ENCODE peak calls at places on chromosomes 3 and 15, in nine cellular contexts. One of them, this sample, is unnamed.

GRCh38 chr3:65672876-65673815 is 365.6 kb downstream of the MAGI1 start:
- DNase-seq in upper lobe of right lung: peak
- DNase-seq in tibial artery: peak
- DNase-seq in Panc1: peak
- DNase-seq in A673: peak
- DNase-seq in lower leg skin: no peak
- DNase-seq in lung: peak
- DNase-seq in right lobe of liver: peak
- DNase-seq in psoas muscle: peak
- DNase-seq in this sample: peak

GRCh38 chr3:193789455-193789854 is 196.4 kb downstream of the OPA1 start:
- DNase-seq in lower leg skin: no peak
- DNase-seq in right lobe of liver: no peak
- DNase-seq in A673: no peak
- DNase-seq in upper lobe of right lung: no peak
- DNase-seq in tibial artery: no peak
- DNase-seq in lung: no peak
- DNase-seq in psoas muscle: no peak
- DNase-seq in Panc1: no peak
- DNase-seq in this sample: no peak

GRCh38 chr3:159839561-159840379 is 148.9 kb upstream of the IL12A start:
- DNase-seq in tibial artery: no peak
- DNase-seq in Panc1: no peak
- DNase-seq in right lobe of liver: no peak
- DNase-seq in upper lobe of right lung: peak
- DNase-seq in lower leg skin: no peak
- DNase-seq in psoas muscle: peak
- DNase-seq in A673: no peak
- DNase-seq in lung: no peak
- DNase-seq in this sample: no peak

GRCh38 chr15:81106560-81106959 is 27.5 kb upstream of the CFAP161 start:
- DNase-seq in A673: peak
- DNase-seq in Panc1: peak
- DNase-seq in psoas muscle: peak
- DNase-seq in lower leg skin: no peak
- DNase-seq in upper lobe of right lung: no peak
- DNase-seq in lung: peak
- DNase-seq in tibial artery: peak
- DNase-seq in right lobe of liver: no peak
- DNase-seq in this sample: peak

GRCh38 chr3:42666577-42666998 is 13.1 kb downstream of the ZBTB47 start:
- DNase-seq in right lobe of liver: no peak
- DNase-seq in A673: no peak
- DNase-seq in upper lobe of right lung: no peak
- DNase-seq in lung: no peak
- DNase-seq in lower leg skin: peak
- DNase-seq in Panc1: no peak
- DNase-seq in psoas muscle: peak
- DNase-seq in tibial artery: no peak
- DNase-seq in this sample: no peak

GRCh38 chr15:31079519-31079918 is 22.0 kb downstream of the TRPM1 start:
- DNase-seq in lower leg skin: no peak
- DNase-seq in A673: no peak
- DNase-seq in tibial artery: no peak
- DNase-seq in lung: no peak
- DNase-seq in Panc1: no peak
- DNase-seq in upper lobe of right lung: no peak
- DNase-seq in psoas muscle: no peak
- DNase-seq in right lobe of liver: no peak
- DNase-seq in this sample: peak

GRCh38 chr15:68207176-68207935 is 2.2 kb upstream of the CALML4 start:
- DNase-seq in A673: no peak
- DNase-seq in Panc1: no peak
- DNase-seq in upper lobe of right lung: no peak
- DNase-seq in psoas muscle: no peak
- DNase-seq in lung: no peak
- DNase-seq in tibial artery: no peak
- DNase-seq in lower leg skin: peak
- DNase-seq in right lobe of liver: peak
- DNase-seq in this sample: no peak

GRCh38 chr3:127133971-127134370 is 59.0 kb upstream of the PRR23E start:
- DNase-seq in right lobe of liver: no peak
- DNase-seq in A673: no peak
- DNase-seq in upper lobe of right lung: no peak
- DNase-seq in lung: no peak
- DNase-seq in lower leg skin: peak
- DNase-seq in tibial artery: no peak
- DNase-seq in Panc1: no peak
- DNase-seq in psoas muscle: no peak
- DNase-seq in this sample: no peak

GRCh38 chr3:110779581-110779980 is 292.0 kb upstream of the NECTIN3 start:
- DNase-seq in Panc1: no peak
- DNase-seq in psoas muscle: no peak
- DNase-seq in lower leg skin: no peak
- DNase-seq in lung: no peak
- DNase-seq in upper lobe of right lung: no peak
- DNase-seq in A673: no peak
- DNase-seq in right lobe of liver: no peak
- DNase-seq in tibial artery: no peak
- DNase-seq in this sample: no peak

GRCh38 chr3:190615607-190616006 is 101.7 kb downstream of the IL1RAP start:
- DNase-seq in lower leg skin: no peak
- DNase-seq in psoas muscle: no peak
- DNase-seq in tibial artery: no peak
- DNase-seq in lung: no peak
- DNase-seq in A673: no peak
- DNase-seq in right lobe of liver: no peak
- DNase-seq in upper lobe of right lung: no peak
- DNase-seq in Panc1: no peak
- DNase-seq in this sample: no peak

GRCh38 chr3:110625126-110625798 is 446.4 kb upstream of the NECTIN3 start:
- DNase-seq in psoas muscle: no peak
- DNase-seq in upper lobe of right lung: no peak
- DNase-seq in lung: no peak
- DNase-seq in tibial artery: no peak
- DNase-seq in A673: no peak
- DNase-seq in lower leg skin: no peak
- DNase-seq in right lobe of liver: no peak
- DNase-seq in Panc1: no peak
- DNase-seq in this sample: peak

GRCh38 chr3:66602691-66603090 is 101.9 kb upstream of the LRIG1 start:
- DNase-seq in lower leg skin: peak
- DNase-seq in tibial artery: no peak
- DNase-seq in A673: no peak
- DNase-seq in Panc1: no peak
- DNase-seq in right lobe of liver: no peak
- DNase-seq in psoas muscle: no peak
- DNase-seq in lung: no peak
- DNase-seq in upper lobe of right lung: no peak
- DNase-seq in this sample: no peak

GRCh38 chr3:18216996-18217395 is 208.1 kb downstream of the SATB1 start:
- DNase-seq in right lobe of liver: no peak
- DNase-seq in Panc1: no peak
- DNase-seq in lower leg skin: no peak
- DNase-seq in tibial artery: no peak
- DNase-seq in lung: no peak
- DNase-seq in upper lobe of right lung: no peak
- DNase-seq in A673: no peak
- DNase-seq in psoas muscle: no peak
- DNase-seq in this sample: no peak

GRCh38 chr3:188133646-188134045 is 20.3 kb upstream of the LPP start:
- DNase-seq in lower leg skin: no peak
- DNase-seq in right lobe of liver: no peak
- DNase-seq in A673: peak
- DNase-seq in Panc1: no peak
- DNase-seq in psoas muscle: no peak
- DNase-seq in lung: no peak
- DNase-seq in tibial artery: no peak
- DNase-seq in upper lobe of right lung: no peak
- DNase-seq in this sample: peak

GRCh38 chr15:74960286-74960685 is 3.7 kb upstream of the RPP25 start:
- DNase-seq in lung: no peak
- DNase-seq in psoas muscle: no peak
- DNase-seq in A673: no peak
- DNase-seq in tibial artery: no peak
- DNase-seq in Panc1: no peak
- DNase-seq in upper lobe of right lung: no peak
- DNase-seq in lower leg skin: no peak
- DNase-seq in right lobe of liver: no peak
- DNase-seq in this sample: no peak

GRCh38 chr3:354433-354832 is 157.9 kb downstream of the CHL1 start:
- DNase-seq in lung: peak
- DNase-seq in right lobe of liver: no peak
- DNase-seq in tibial artery: no peak
- DNase-seq in Panc1: peak
- DNase-seq in upper lobe of right lung: no peak
- DNase-seq in lower leg skin: no peak
- DNase-seq in A673: peak
- DNase-seq in psoas muscle: no peak
- DNase-seq in this sample: peak

GRCh38 chr3:88460369-88460768 is 310.6 kb downstream of the C3orf38 start:
- DNase-seq in tibial artery: no peak
- DNase-seq in lung: no peak
- DNase-seq in lower leg skin: no peak
- DNase-seq in A673: no peak
- DNase-seq in psoas muscle: no peak
- DNase-seq in Panc1: no peak
- DNase-seq in upper lobe of right lung: no peak
- DNase-seq in right lobe of liver: no peak
- DNase-seq in this sample: no peak

GRCh38 chr15:89999676-90000174 is 1.4 kb upstream of the ZNF710 start:
- DNase-seq in upper lobe of right lung: peak
- DNase-seq in Panc1: no peak
- DNase-seq in lower leg skin: no peak
- DNase-seq in lung: peak
- DNase-seq in A673: peak
- DNase-seq in tibial artery: peak
- DNase-seq in psoas muscle: peak
- DNase-seq in right lobe of liver: no peak
- DNase-seq in this sample: peak
- H3K4me3 ChIP-seq in upper lobe of right lung: peak
- H3K4me3 ChIP-seq in Panc1: no peak
- H3K4me3 ChIP-seq in lower leg skin: no peak
- H3K4me3 ChIP-seq in lung: peak
- H3K4me3 ChIP-seq in A673: peak
- H3K4me3 ChIP-seq in tibial artery: peak
- H3K4me3 ChIP-seq in psoas muscle: peak
- H3K4me3 ChIP-seq in right lobe of liver: peak
- H3K4me3 ChIP-seq in this sample: peak

GRCh38 chr3:54954019-54954418 is 26.2 kb upstream of the LRTM1 start:
- DNase-seq in right lobe of liver: no peak
- DNase-seq in lung: no peak
- DNase-seq in tibial artery: no peak
- DNase-seq in A673: no peak
- DNase-seq in psoas muscle: peak
- DNase-seq in upper lobe of right lung: no peak
- DNase-seq in lower leg skin: no peak
- DNase-seq in Panc1: no peak
- DNase-seq in this sample: peak
- TF ChIP-seq CTCF in right lobe of liver: no peak
- TF ChIP-seq CTCF in lung: no peak
- TF ChIP-seq CTCF in tibial artery: no peak
- TF ChIP-seq CTCF in A673: no peak
- TF ChIP-seq CTCF in psoas muscle: no peak
- TF ChIP-seq CTCF in upper lobe of right lung: no peak
- TF ChIP-seq CTCF in lower leg skin: no peak
- TF ChIP-seq CTCF in Panc1: no peak
- TF ChIP-seq CTCF in this sample: peak

DNA sequence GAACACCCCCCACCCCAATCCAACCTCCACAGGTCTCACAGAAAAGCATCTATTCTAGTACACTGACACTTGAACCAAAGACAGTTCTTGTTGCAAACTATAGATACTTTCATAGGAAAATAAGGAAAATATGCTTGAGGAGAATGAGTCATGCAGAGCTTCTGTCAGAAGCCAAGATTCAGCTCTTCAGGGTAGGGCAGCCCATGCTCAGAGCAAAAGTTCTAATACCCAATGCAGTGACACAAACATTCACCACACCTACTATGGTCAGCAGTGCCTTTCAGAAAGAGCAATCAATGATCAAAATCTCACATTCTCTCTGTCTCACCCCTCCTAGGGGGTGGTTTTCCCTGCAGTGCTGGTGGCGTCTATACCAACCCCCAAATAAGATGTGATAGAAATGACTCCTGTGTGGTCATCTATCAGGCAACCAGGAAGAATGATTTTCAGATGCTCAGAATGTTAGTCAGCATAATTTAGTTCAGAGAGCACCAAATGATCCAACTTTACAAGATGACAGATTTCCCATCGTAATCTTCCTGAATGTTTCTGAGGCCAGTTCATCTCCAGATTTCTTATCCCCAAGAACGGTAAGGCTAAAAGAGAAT is 385.3 kb downstream of the NTRK3 start:
- DNase-seq in lower leg skin: no peak
- DNase-seq in A673: no peak
- DNase-seq in Panc1: no peak
- DNase-seq in tibial artery: no peak
- DNase-seq in psoas muscle: no peak
- DNase-seq in lung: no peak
- DNase-seq in right lobe of liver: no peak
- DNase-seq in upper lobe of right lung: no peak
- DNase-seq in this sample: peak
- H3K4me3 ChIP-seq in lower leg skin: no peak
- H3K4me3 ChIP-seq in A673: no peak
- H3K4me3 ChIP-seq in Panc1: no peak
- H3K4me3 ChIP-seq in tibial artery: no peak
- H3K4me3 ChIP-seq in psoas muscle: no peak
- H3K4me3 ChIP-seq in lung: no peak
- H3K4me3 ChIP-seq in right lobe of liver: no peak
- H3K4me3 ChIP-seq in upper lobe of right lung: no peak
- H3K4me3 ChIP-seq in this sample: no peak

GRCh38 chr3:39149498-39150169 is 3.8 kb downstream of the CSRNP1 start:
- DNase-seq in tibial artery: no peak
- DNase-seq in right lobe of liver: no peak
- DNase-seq in lung: no peak
- DNase-seq in Panc1: no peak
- DNase-seq in A673: no peak
- DNase-seq in lower leg skin: peak
- DNase-seq in upper lobe of right lung: no peak
- DNase-seq in psoas muscle: no peak
- DNase-seq in this sample: no peak

GRCh38 chr3:39150803-39151631 is 2.4 kb downstream of the CSRNP1 start:
- DNase-seq in A673: peak
- DNase-seq in psoas muscle: peak
- DNase-seq in lung: peak
- DNase-seq in upper lobe of right lung: peak
- DNase-seq in Panc1: no peak
- DNase-seq in right lobe of liver: peak
- DNase-seq in lower leg skin: peak
- DNase-seq in tibial artery: peak
- DNase-seq in this sample: peak

GRCh38 chr3:39148116-39149058 is 5.0 kb downstream of the CSRNP1 start:
- DNase-seq in upper lobe of right lung: no peak
- DNase-seq in Panc1: no peak
- DNase-seq in lower leg skin: peak
- DNase-seq in lung: no peak
- DNase-seq in psoas muscle: no peak
- DNase-seq in right lobe of liver: no peak
- DNase-seq in tibial artery: no peak
- DNase-seq in A673: no peak
- DNase-seq in this sample: no peak

GRCh38 chr3:39149059-39149455 is 4.3 kb downstream of the CSRNP1 start:
- DNase-seq in Panc1: no peak
- DNase-seq in upper lobe of right lung: no peak
- DNase-seq in lung: no peak
- DNase-seq in psoas muscle: no peak
- DNase-seq in lower leg skin: peak
- DNase-seq in right lobe of liver: no peak
- DNase-seq in A673: no peak
- DNase-seq in tibial artery: no peak
- DNase-seq in this sample: no peak

GRCh38 chr3:39150170-39150802 is 3.1 kb downstream of the CSRNP1 start:
- DNase-seq in right lobe of liver: no peak
- DNase-seq in A673: no peak
- DNase-seq in upper lobe of right lung: no peak
- DNase-seq in tibial artery: no peak
- DNase-seq in lung: no peak
- DNase-seq in lower leg skin: peak
- DNase-seq in Panc1: no peak
- DNase-seq in psoas muscle: no peak
- DNase-seq in this sample: no peak
- TF ChIP-seq CTCF in right lobe of liver: no peak
- TF ChIP-seq CTCF in A673: no peak
- TF ChIP-seq CTCF in upper lobe of right lung: no peak
- TF ChIP-seq CTCF in tibial artery: peak
- TF ChIP-seq CTCF in lung: no peak
- TF ChIP-seq CTCF in lower leg skin: no peak
- TF ChIP-seq CTCF in Panc1: no peak
- TF ChIP-seq CTCF in psoas muscle: peak
- TF ChIP-seq CTCF in this sample: peak

This sample was measured in fibroblast of the aortic adventitia.